ENCODE peak calls at places on chromosome 19, in five cellular contexts. E is cardiac fibroblast; X is activated CD4-positive, alpha-beta T cell treated with anti-CD3 and anti-CD28 coated beads, Interleukin-2, amount 50 U/mL, for 24 hours; V is activated T-cell treated with anti-CD3 and anti-CD28 coated beads, Interleukin-2, amount 50 U/mL, for 72 hours; F is AG09319. W is an unnamed sample.

GRCh38 chr19:17337675-17338439 is 504 bp downstream of the GTPBP3 start:
- DNase-seq in F (no peak), V (peak), X (no peak), E (peak), W (no peak)

GRCh38 chr19:16315825-16316505 is 8.7 kb upstream of the KLF2 start:
- DNase-seq in X (no peak), E (peak), F (peak), V (no peak), W (no peak)

GRCh38 chr19:29546583-29547190 is 20.9 kb downstream of the VSTM2B start:
- DNase-seq in V (no peak), E (no peak), F (no peak), X (no peak), W (no peak)

GRCh38 chr19:49780861-49781260 is 14.1 kb downstream of the AP2A1 start:
- DNase-seq in F (no peak), V (no peak), E (no peak), X (no peak), W (no peak)

GRCh38 chr19:6753178-6754031 is 13.8 kb downstream of the SH2D3A start:
- DNase-seq in F (no peak), V (peak), X (peak), E (peak), W (peak)

GRCh38 chr19:49888478-49888901 is 8.2 kb downstream of the IL4I1 start:
- DNase-seq in E (no peak), F (no peak), X (no peak), V (no peak), W (no peak)

GRCh38 chr19:16030964-16031871 is 45.1 kb upstream of the TPM4 start:
- DNase-seq in E (no peak), X (no peak), F (no peak), V (no peak), W (no peak)

GRCh38 chr19:16036397-16036925 is 39.8 kb upstream of the TPM4 start:
- DNase-seq in F (no peak), X (no peak), V (no peak), E (no peak), W (no peak)

GRCh38 chr19:55165952-55166529 is 372 bp downstream of the DNAAF3 start:
- DNase-seq in V (peak), F (no peak), E (peak), X (peak), W (peak)

W was measured in KBM-7.